ENCODE peak calls at places on chromosomes 13 and 19, in six cellular contexts. S, X, A, P, C and V are unnamed samples.

GRCh38 chr13:43127827-43128226 is 104.4 kb downstream of the DNAJC15 start:
- DNase-seq in S (no peak), X (no peak), C (no peak), A (no peak), P (no peak), V (no peak)

GRCh38 chr13:30165791-30166190 is 141.6 kb downstream of the KATNAL1 start:
- DNase-seq in S (no peak), A (no peak), C (no peak), X (no peak), P (peak; percentile 57), V (no peak)

GRCh38 chr13:107043016-107043957 is 475.4 kb upstream of the ARGLU1 start:
- DNase-seq in C (peak; percentile 67), X (no peak), P (peak; percentile 87), S (no peak), A (no peak), V (no peak)

GRCh38 chr19:18650048-18650435 is 13.2 kb downstream of the KLHL26 start:
- DNase-seq in P (no peak), X (no peak), A (no peak), C (peak; percentile 67), S (peak; percentile 87), V (no peak)

GRCh38 chr13:39417131-39417530 is 185.9 kb downstream of the LHFPL6 start:
- DNase-seq in S (no peak), X (no peak), A (no peak), P (no peak), C (no peak), V (no peak)

GRCh38 chr19:30406220-30406944 is 34.2 kb downstream of the ZNF536 start:
- DNase-seq in A (no peak), P (no peak), C (no peak), S (no peak), X (peak; percentile 47), V (no peak)

GRCh38 chr13:94712812-94713555 is 639 bp upstream of the SOX21 start:
- DNase-seq in C (peak; percentile 46), S (peak; percentile 60), X (peak; percentile 76), P (peak; percentile 75), A (peak; percentile 39), V (no peak)

GRCh38 chr19:29277107-29277506 is 64.2 kb upstream of the UQCRFS1 start:
- DNase-seq in X (peak; percentile 57), P (no peak), S (no peak), A (no peak), C (no peak), V (no peak)

DNA sequence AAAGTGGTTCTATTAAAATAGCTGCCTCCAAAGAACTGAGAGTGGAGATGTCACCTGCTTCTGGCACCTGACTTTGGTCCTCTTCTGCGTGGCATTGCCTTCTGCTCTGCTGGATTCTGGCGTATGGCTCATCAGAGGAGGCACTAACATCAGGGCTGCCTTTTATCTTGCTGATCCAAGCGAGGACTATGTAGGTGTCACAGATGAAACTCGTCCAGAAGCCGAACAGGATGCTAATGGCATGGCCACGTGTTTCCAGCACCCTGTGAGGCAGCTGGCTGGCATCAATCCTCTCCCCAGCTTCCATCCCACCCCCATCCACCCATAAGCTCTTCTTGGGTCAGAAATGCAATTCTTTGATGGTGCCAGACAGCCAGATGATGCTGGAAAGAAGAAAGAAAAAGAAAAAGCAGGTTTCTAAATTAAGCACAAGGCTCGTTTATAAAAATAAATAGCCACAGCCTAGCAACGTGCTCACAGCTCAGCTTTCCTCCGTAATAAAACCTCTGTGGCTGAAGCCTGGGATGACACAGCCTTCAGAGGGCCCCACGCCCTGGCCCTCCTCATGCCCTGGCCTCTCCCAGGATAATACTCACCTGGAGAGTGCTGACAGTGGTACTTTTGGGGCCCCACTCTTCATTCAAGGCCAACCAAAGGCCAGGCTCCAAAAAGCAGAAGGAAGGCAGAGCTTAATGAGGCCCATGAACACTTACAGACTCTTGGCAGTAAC is 212.9 kb upstream of the SERP2 start:
- DNase-seq in P (no peak), A (peak; percentile 72), S (no peak), X (no peak), C (peak; percentile 50), V (no peak)
- H3K27ac ChIP-seq in P (no peak overlapping the region), A (peak overlapping the region; percentile 95), S (peak overlapping the region; percentile 59), X (no peak overlapping the region), C (peak overlapping the region; percentile 95), V (peak overlapping the region; percentile 92)

DNA sequence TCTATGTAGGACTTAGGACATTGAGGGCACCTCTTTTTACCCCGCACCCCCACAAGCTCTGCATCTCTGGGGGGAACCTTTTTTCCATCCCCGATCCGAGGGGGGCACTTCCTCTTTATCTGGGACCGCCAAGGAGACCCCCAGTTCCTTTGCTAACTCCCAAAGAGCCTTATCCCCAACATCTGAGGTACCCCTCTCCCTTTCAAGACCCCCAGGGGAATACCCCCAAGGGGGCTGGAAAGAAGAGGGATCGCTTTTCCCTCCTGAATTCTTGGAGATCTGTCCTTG is 1.1 kb downstream of the TNFSF9 start:
- DNase-seq in X (no peak), C (no peak), S (no peak), P (no peak), A (no peak), V (no peak)
- H3K27me3 ChIP-seq in X (peaks cover 39% of the 10 kb centered on the region), C (no peaks in the 10 kb centered on the region), S (no peaks in the 10 kb centered on the region), P (peaks cover 8% of the 10 kb centered on the region), A (no peaks in the 10 kb centered on the region), V (no peaks in the 10 kb centered on the region)

GRCh38 chr19:35034588-35035382 is 4.5 kb downstream of the SCN1B start:
- DNase-seq in X (no peak), S (peak; percentile 33), C (no peak), P (no peak), A (no peak), V (no peak)
- H3K4me1 ChIP-seq in X (peaks cover 10% of the 10 kb centered on the region), S (peaks cover 4% of the 10 kb centered on the region), C (no peaks in the 10 kb centered on the region), P (peaks cover 3% of the 10 kb centered on the region), A (peaks cover 3% of the 10 kb centered on the region), V (no peaks in the 10 kb centered on the region)

GRCh38 chr19:3389446-3389778 is 23.0 kb downstream of the NFIC start:
- DNase-seq in X (no peak), S (no peak), P (no peak), A (no peak), C (no peak), V (no peak)
- H3K27ac ChIP-seq in X (no peak overlapping the region), S (peak overlapping the region; percentile 1), P (no peak overlapping the region), A (no peak overlapping the region), C (no peak overlapping the region), V (no peak overlapping the region)

DNA sequence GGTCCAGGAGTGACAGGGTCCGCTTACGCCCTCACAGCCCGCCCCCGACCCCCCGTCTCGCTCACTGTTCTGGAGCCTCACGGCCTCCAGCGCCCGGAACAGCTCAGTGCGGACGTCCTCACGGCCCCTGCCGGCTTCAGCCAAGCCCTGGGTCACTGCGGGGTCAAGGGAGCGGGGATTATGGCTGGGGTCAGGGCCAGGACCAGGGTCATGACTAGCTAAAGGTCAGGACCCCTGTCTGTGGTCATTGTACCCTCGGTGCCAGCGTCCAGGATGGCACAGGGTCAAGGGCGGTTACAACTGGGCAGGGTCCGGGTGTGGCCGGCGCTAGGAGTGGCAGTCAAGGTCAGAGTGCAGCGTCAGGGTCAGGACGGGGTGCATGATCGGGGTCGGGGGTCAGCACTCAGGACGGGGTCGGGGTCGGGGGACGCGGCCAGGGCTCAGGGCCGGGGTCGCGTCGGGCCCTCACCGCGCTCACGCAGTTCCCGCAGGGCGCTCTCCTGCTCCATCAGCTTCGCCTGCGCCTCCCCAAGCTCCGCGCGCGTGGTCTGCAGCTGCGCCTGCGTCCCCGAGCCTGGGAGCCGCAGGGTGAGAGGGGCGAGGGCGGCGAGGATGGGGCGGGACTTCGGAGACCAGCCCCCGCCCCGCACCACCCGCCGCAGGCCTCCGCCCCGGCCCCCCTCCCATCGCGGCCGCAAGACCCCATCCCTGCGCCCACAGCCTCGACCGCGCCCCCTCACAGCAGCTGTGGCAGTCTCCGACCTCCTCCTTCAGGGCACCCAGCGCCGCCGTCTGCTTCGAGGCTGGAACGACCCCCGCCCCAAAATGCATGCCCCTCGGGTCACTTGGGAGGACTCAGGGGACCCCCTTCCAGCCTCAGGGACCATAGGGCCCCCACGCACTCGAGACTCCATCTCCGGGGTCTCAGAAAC is 1.4 kb downstream of the CLEC4G start:
- DNase-seq in X (no peak), A (no peak), S (no peak), C (no peak), P (no peak), V (no peak)
- H3K27me3 ChIP-seq in X (peaks cover 45% of the 10 kb centered on the region), A (peaks cover 24% of the 10 kb centered on the region), S (peaks cover 2% of the 10 kb centered on the region), C (no peaks in the 10 kb centered on the region), P (peaks cover 3% of the 10 kb centered on the region), V (peaks cover 50% of the 10 kb centered on the region)

GRCh38 chr19:39768334-39768733 is 10.3 kb upstream of the LEUTX start:
- DNase-seq in P (no peak), X (no peak), A (no peak), S (no peak), C (no peak), V (no peak)

GRCh38 chr19:39768811-39769210 is 9.8 kb upstream of the LEUTX start:
- DNase-seq in X (no peak), P (no peak), A (no peak), C (no peak), S (no peak), V (no peak)

GRCh38 chr19:39759457-39760184 is 19.0 kb upstream of the LEUTX start:
- DNase-seq in X (no peak), P (no peak), S (no peak), A (no peak), C (no peak), V (no peak)

GRCh38 chr19:39765091-39766076 is 13.3 kb upstream of the LEUTX start:
- DNase-seq in A (peak; percentile 13), P (peak; percentile 20), X (peak; percentile 77), C (no peak), S (no peak), V (no peak)
- H3K4me1 ChIP-seq in A (no peaks in the 10 kb centered on the region), P (no peaks in the 10 kb centered on the region), X (peaks cover 8% of the 10 kb centered on the region), C (no peaks in the 10 kb centered on the region), S (no peaks in the 10 kb centered on the region), V (no peaks in the 10 kb centered on the region)

DNA sequence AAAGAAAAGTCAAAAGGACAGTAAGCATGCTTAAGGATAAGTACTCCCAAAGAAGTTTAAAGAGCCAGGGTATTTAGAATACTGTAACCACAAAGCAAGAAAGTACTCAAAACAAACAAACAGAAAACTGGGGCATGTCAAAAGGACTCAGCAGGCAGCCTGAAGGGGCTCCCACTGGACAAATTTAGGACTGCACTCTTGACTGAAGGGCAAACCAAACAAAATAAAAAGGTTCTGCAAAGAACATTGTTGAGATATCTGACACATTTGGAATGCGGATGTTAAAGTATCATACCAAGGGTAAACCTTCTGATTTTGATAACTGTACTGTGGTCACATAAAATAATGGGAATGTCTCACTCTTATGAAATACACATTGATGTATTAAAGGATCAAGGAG is 157.4 kb downstream of the TNFSF13B start:
- DNase-seq in S (no peak), C (no peak), A (no peak), P (no peak), X (no peak), V (no peak)
- H3K27ac ChIP-seq in S (no peak overlapping the region), C (no peak overlapping the region), A (no peak overlapping the region), P (no peak overlapping the region), X (no peak overlapping the region), V (no peak overlapping the region)